ENCODE peak calls at places on chromosomes 3 and 15, in four cellular contexts. One of them, this sample, is unnamed.

GRCh38 chr3:66572938-66573710 is 72.3 kb upstream of the LRIG1 start:
- DNase-seq in COR-L47: no peak
- DNase-seq in MM.1S: no peak
- DNase-seq in stimulated activated CD8-positive, alpha-beta memory T cell treated with anti-CD3 and anti-CD28 coated beads, Interleukin-15, amount 100 ng/mL, for 1 hour: no peak
- DNase-seq in this sample: no peak

GRCh38 chr3:77411334-77411733 is 371.4 kb downstream of the ROBO2 start:
- DNase-seq in COR-L47: no peak
- DNase-seq in MM.1S: no peak
- DNase-seq in stimulated activated CD8-positive, alpha-beta memory T cell treated with anti-CD3 and anti-CD28 coated beads, Interleukin-15, amount 100 ng/mL, for 1 hour: no peak
- DNase-seq in this sample: no peak

GRCh38 chr15:87752250-87752951 is 504.1 kb downstream of the NTRK3 start:
- DNase-seq in COR-L47: no peak
- DNase-seq in MM.1S: no peak
- DNase-seq in stimulated activated CD8-positive, alpha-beta memory T cell treated with anti-CD3 and anti-CD28 coated beads, Interleukin-15, amount 100 ng/mL, for 1 hour: no peak
- DNase-seq in this sample: no peak

GRCh38 chr3:50316657-50317242 is 5.8 kb downstream of the HYAL2 start:
- DNase-seq in COR-L47: peak; percentile 2
- DNase-seq in MM.1S: no peak
- DNase-seq in stimulated activated CD8-positive, alpha-beta memory T cell treated with anti-CD3 and anti-CD28 coated beads, Interleukin-15, amount 100 ng/mL, for 1 hour: peak; percentile 51
- DNase-seq in this sample: no peak

GRCh38 chr15:28094732-28095521 is 4.2 kb downstream of the OCA2 start:
- DNase-seq in COR-L47: no peak
- DNase-seq in MM.1S: no peak
- DNase-seq in stimulated activated CD8-positive, alpha-beta memory T cell treated with anti-CD3 and anti-CD28 coated beads, Interleukin-15, amount 100 ng/mL, for 1 hour: no peak
- DNase-seq in this sample: no peak

GRCh38 chr3:23567917-23568316 is 237.8 kb upstream of the UBE2E1 start:
- DNase-seq in COR-L47: no peak
- DNase-seq in MM.1S: peak; percentile 8
- DNase-seq in stimulated activated CD8-positive, alpha-beta memory T cell treated with anti-CD3 and anti-CD28 coated beads, Interleukin-15, amount 100 ng/mL, for 1 hour: no peak
- DNase-seq in this sample: peak; percentile 9

GRCh38 chr3:53274938-53275666 is 19.3 kb upstream of the TKT start:
- DNase-seq in COR-L47: no peak
- DNase-seq in MM.1S: no peak
- DNase-seq in stimulated activated CD8-positive, alpha-beta memory T cell treated with anti-CD3 and anti-CD28 coated beads, Interleukin-15, amount 100 ng/mL, for 1 hour: no peak
- DNase-seq in this sample: no peak

GRCh38 chr3:128454310-128454618 is 12.4 kb downstream of the DNAJB8 start:
- DNase-seq in COR-L47: no peak
- DNase-seq in MM.1S: no peak
- DNase-seq in stimulated activated CD8-positive, alpha-beta memory T cell treated with anti-CD3 and anti-CD28 coated beads, Interleukin-15, amount 100 ng/mL, for 1 hour: no peak
- DNase-seq in this sample: no peak

GRCh38 chr15:90463381-90463780 is 66.3 kb upstream of the CRTC3 start:
- DNase-seq in COR-L47: no peak
- DNase-seq in MM.1S: peak; percentile 83
- DNase-seq in stimulated activated CD8-positive, alpha-beta memory T cell treated with anti-CD3 and anti-CD28 coated beads, Interleukin-15, amount 100 ng/mL, for 1 hour: no peak
- DNase-seq in this sample: peak; percentile 91

GRCh38 chr15:97968380-97968779 is 7.9 kb downstream of the ARRDC4 start:
- DNase-seq in COR-L47: no peak
- DNase-seq in MM.1S: no peak
- DNase-seq in stimulated activated CD8-positive, alpha-beta memory T cell treated with anti-CD3 and anti-CD28 coated beads, Interleukin-15, amount 100 ng/mL, for 1 hour: no peak
- DNase-seq in this sample: no peak

GRCh38 chr15:39426552-39427532 is 154.0 kb upstream of the THBS1 start:
- DNase-seq in COR-L47: no peak
- DNase-seq in MM.1S: peak; percentile 94
- DNase-seq in stimulated activated CD8-positive, alpha-beta memory T cell treated with anti-CD3 and anti-CD28 coated beads, Interleukin-15, amount 100 ng/mL, for 1 hour: peak; percentile 60
- DNase-seq in this sample: peak; percentile 37

GRCh38 chr3:49519266-49519665 is 35.0 kb upstream of the BSN start:
- DNase-seq in COR-L47: no peak
- DNase-seq in MM.1S: no peak
- DNase-seq in stimulated activated CD8-positive, alpha-beta memory T cell treated with anti-CD3 and anti-CD28 coated beads, Interleukin-15, amount 100 ng/mL, for 1 hour: no peak
- DNase-seq in this sample: peak; percentile 86

GRCh38 chr15:64398575-64398974 is 10.9 kb downstream of the TRIP4 start:
- DNase-seq in COR-L47: no peak
- DNase-seq in MM.1S: no peak
- DNase-seq in stimulated activated CD8-positive, alpha-beta memory T cell treated with anti-CD3 and anti-CD28 coated beads, Interleukin-15, amount 100 ng/mL, for 1 hour: no peak
- DNase-seq in this sample: no peak